ENCODE peak calls at places on chromosomes 2 and 18, in four cellular contexts. B is mucosa of descending colon, D is BJ, E is esophagus squamous epithelium. M is an unnamed sample.
A peak's percentile ranks its signal among the peaks of the same experiment; 100 is the strongest.

GRCh38 chr2:171522057-171522803 is at the start of gene CYBRD1:
- DNase-seq in E (peak; percentile 11), D (no peak), B (peak; percentile 81), M (no peak)

GRCh38 chr2:169683054-169683424 is 11.2 kb downstream of the CFAP210 start:
- DNase-seq in D (no peak), E (no peak), B (no peak), M (no peak)

GRCh38 chr2:119264781-119265692 is 41.4 kb downstream of the STEAP3 start:
- DNase-seq in E (no peak), B (no peak), D (no peak), M (no peak)

GRCh38 chr2:64837116-64837704 is 152.0 kb upstream of the SLC1A4 start:
- DNase-seq in D (peak; percentile 33), E (no peak), B (no peak), M (no peak)

GRCh38 chr2:127463155-127463991 is 45.1 kb downstream of the PROC start:
- DNase-seq in B (no peak), E (no peak), D (no peak), M (no peak)

GRCh38 chr2:32627441-32627900 is 379 bp upstream of the TTC27 start:
- DNase-seq in B (peak; percentile 58), D (no peak), E (no peak), M (peak; percentile 1)

GRCh38 chr2:128300621-128301020 is 18.0 kb downstream of the HS6ST1 start:
- DNase-seq in E (no peak), B (peak; percentile 38), D (no peak), M (no peak)

GRCh38 chr18:55477537-55478300 is 110.3 kb downstream of the TCF4 start:
- DNase-seq in E (no peak), B (no peak), D (no peak), M (peak; percentile 23)

GRCh38 chr2:109382236-109382930 is 231.4 kb downstream of the SEPTIN10 start:
- DNase-seq in D (no peak), B (no peak), E (no peak), M (no peak)

GRCh38 chr2:183614797-183615429 is 490.7 kb downstream of the NUP35 start:
- DNase-seq in E (no peak), B (no peak), D (no peak), M (no peak)

GRCh38 chr2:231605607-231606091 is 13.0 kb downstream of the TEX44 start:
- DNase-seq in D (no peak), B (no peak), E (no peak), M (no peak)

GRCh38 chr2:171595896-171596295 is 73.6 kb downstream of the CYBRD1 start:
- DNase-seq in B (no peak), E (no peak), D (peak; percentile 56), M (peak; percentile 54)

DNA sequence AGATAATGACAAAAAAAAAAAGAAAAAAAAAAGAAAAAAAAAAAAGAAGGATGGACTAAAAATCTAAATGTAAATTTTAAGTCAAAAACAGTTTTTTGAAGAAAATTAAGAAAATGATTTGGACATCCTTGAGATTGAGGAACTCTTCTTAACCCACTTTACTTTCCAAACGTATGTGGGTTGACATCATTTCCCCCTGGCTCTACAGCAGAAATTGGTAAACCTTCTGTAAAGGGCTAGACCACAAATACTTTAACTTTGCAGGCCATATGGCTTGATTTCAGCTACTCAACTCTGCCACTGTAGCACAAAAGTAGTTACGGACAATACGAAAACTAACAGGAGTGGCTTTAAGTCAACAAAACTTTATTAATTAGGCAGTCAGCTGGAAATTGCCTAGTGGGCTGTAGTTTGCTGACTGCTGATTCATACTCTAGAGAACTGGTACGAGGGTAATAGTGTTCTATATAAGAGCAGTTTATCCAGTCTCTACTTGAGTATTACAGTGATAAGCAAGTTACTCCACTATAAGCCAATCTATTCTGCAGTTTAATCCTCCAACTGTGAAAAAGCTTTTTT is 83.2 kb upstream of the DTNB start:
- DNase-seq in E (no peak), D (no peak), B (no peak), M (no peak)
- H3K36me3 ChIP-seq in E (no peaks in the 10 kb centered on the region), D (peaks cover 5% of the 10 kb centered on the region), B (no peaks in the 10 kb centered on the region), M (no peaks in the 10 kb centered on the region)

GRCh38 chr2:201257941-201258665 is 2.2 kb upstream of the CASP8 start:
- DNase-seq in D (peak; percentile 23), B (peak; percentile 91), E (peak; percentile 68), M (peak; percentile 85)

GRCh38 chr2:201259216-201259615 is 1.1 kb upstream of the CASP8 start:
- DNase-seq in E (no peak), B (no peak), D (no peak), M (no peak)

GRCh38 chr2:201258666-201258999 is 1.7 kb upstream of the CASP8 start:
- DNase-seq in D (no peak), B (no peak), E (peak; percentile 7), M (no peak)

GRCh38 chr2:201256001-201256544 is 4.3 kb upstream of the CASP8 start:
- DNase-seq in D (no peak), B (no peak), E (no peak), M (no peak)

DNA sequence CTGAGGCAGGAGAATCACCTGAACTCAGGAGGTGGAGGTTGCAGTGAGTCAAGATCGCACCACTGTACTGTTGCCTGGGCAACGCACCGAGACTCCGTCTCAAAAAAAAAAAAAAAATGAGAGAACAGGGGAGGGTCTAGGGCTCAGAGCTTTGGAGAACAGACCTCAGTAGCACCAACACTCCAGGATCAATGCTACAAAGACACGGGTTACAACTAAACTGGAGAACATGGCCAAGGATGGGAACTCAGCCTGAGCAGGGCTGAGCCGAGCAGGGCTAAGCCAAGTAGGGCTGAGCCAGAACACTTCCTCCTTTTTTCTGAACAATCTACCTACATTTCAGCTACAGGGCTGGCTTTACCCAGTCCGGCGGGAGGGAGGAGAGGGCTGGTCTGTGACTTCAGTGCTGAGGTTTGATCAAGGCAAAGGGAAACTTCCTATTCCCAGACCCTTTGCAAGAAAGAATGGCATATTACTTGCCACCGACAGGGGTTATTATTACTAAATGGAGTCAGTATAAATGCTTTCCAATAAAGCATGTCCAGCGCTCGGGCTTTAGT is 2.9 kb upstream of the CASP8 start:
- DNase-seq in B (peak; percentile 72), D (no peak), E (peak; percentile 16), M (no peak)
- TF ChIP-seq CTCF in B (no peak), D (no peak), E (peak; percentile 36), M (no peak)

GRCh38 chr2:161101406-161101805 is 58.8 kb upstream of the TANK start:
- DNase-seq in D (no peak), E (no peak), B (no peak), M (no peak)

GRCh38 chr2:161104054-161104553 is 56.1 kb upstream of the TANK start:
- DNase-seq in B (no peak), E (no peak), D (no peak), M (no peak)

GRCh38 chr2:161103451-161103831 is 56.8 kb upstream of the TANK start:
- DNase-seq in E (no peak), D (no peak), B (no peak), M (no peak)

GRCh38 chr2:161100216-161100615 is 60.0 kb upstream of the TANK start:
- DNase-seq in B (no peak), E (no peak), D (no peak), M (no peak)

GRCh38 chr2:161102770-161103450 is 57.3 kb upstream of the TANK start:
- DNase-seq in E (no peak), D (no peak), B (no peak), M (no peak)
- H3K4me3 ChIP-seq in E (no peak overlapping the region), D (no peak overlapping the region), B (no peak overlapping the region), M (no peak overlapping the region)

GRCh38 chr2:186348200-186348599 is 137.9 kb upstream of the ZC3H15 start:
- DNase-seq in E (no peak), D (no peak), B (no peak), M (no peak)
- H3K36me3 ChIP-seq in E (no peaks in the 10 kb centered on the region), D (no peaks in the 10 kb centered on the region), B (no peaks in the 10 kb centered on the region), M (no peaks in the 10 kb centered on the region)

M was measured in kidney epithelial cell.